ENCODE peak calls at places on chromosomes 12 and 14, in nine cellular contexts. Z is glomerular endothelial cell, L is activated B cell treated with CpG ODN at 0.5 μM for 24 hours, T is ELF-1, Y is T-cell, J is left colon, P is putamen, A is esophagus squamous epithelium, X is ureter. S is an unnamed sample.

GRCh38 chr12:62210422-62210821 is 49.8 kb upstream of the USP15 start:
- DNase-seq in J (no peak), L (no peak), Z (no peak), A (no peak), X (peak; percentile 57), T (peak; percentile 6), P (no peak), Y (no peak), S (peak; percentile 61)

GRCh38 chr12:66596189-66596588 is 82.7 kb downstream of the GRIP1 start:
- DNase-seq in A (no peak), T (no peak), Y (no peak), L (no peak), P (no peak), X (no peak), Z (peak; percentile 10), J (no peak), S (no peak)

GRCh38 chr14:52730708-52731111 is 744 bp downstream of the STYX start:
- DNase-seq in P (no peak), A (no peak), X (no peak), Z (no peak), T (no peak), Y (no peak), L (no peak), J (no peak), S (no peak)

GRCh38 chr12:12823811-12824210 is 10.7 kb downstream of the DDX47 start:
- DNase-seq in Z (no peak), Y (no peak), X (no peak), T (no peak), J (no peak), L (no peak), A (no peak), P (no peak), S (no peak)

GRCh38 chr14:61227893-61228591 is 53.1 kb downstream of the TMEM30B start:
- DNase-seq in T (no peak), Y (no peak), L (no peak), X (no peak), J (no peak), Z (no peak), A (no peak), P (no peak), S (no peak)

GRCh38 chr12:104460973-104461693 is 4.4 kb downstream of the CHST11 start:
- DNase-seq in X (no peak), L (no peak), J (no peak), Z (no peak), P (no peak), Y (no peak), A (no peak), T (no peak), S (no peak)

GRCh38 chr12:88142610-88142991 is 494 bp downstream of the TMTC3 start:
- DNase-seq in Y (no peak), L (no peak), A (no peak), J (peak; percentile 33), Z (no peak), P (peak; percentile 8), X (peak; percentile 45), T (no peak), S (peak; percentile 55)

GRCh38 chr14:63632932-63633514 is 8.6 kb downstream of the WDR89 start:
- DNase-seq in T (no peak), J (no peak), Z (no peak), P (no peak), Y (no peak), A (no peak), X (no peak), L (no peak), S (no peak)

GRCh38 chr14:97713023-97713422 is 915.8 kb downstream of the VRK1 start:
- DNase-seq in J (no peak), T (no peak), L (no peak), A (no peak), Y (no peak), Z (no peak), X (no peak), P (no peak), S (no peak)